ENCODE peak calls at places on chromosomes 11 and 22, in ten cellular contexts. N is cardiac muscle cell, O is GM23248, D is breast epithelium, R is LHCN-M2, P is amniotic stem cell, S is cortex of kidney, C is mucosa of gallbladder, U is neural crest cell, Z is hypothalamus. M is an unnamed sample.

GRCh38 chr11:112771847-112772246 is 189.4 kb upstream of the NCAM1 start:
- DNase-seq in P (no peak), C (no peak), S (no peak), R (no peak), D (no peak), N (no peak), Z (no peak), U (no peak), O (no peak), M (no peak)

GRCh38 chr11:21567628-21568290 is 625.1 kb upstream of the ANO5 start:
- DNase-seq in S (no peak), O (no peak), C (no peak), D (no peak), U (no peak), N (no peak), R (no peak), Z (no peak), P (no peak), M (no peak)

GRCh38 chr11:1006762-1007161 is 29.8 kb downstream of the MUC6 start:
- DNase-seq in N (no peak), R (no peak), C (no peak), O (no peak), D (no peak), U (no peak), S (no peak), Z (peak), P (no peak), M (no peak)

GRCh38 chr11:103596323-103596722 is 440.1 kb upstream of the DDI1 start:
- DNase-seq in N (no peak), R (no peak), P (no peak), O (no peak), Z (no peak), U (no peak), D (no peak), C (no peak), S (no peak), M (no peak)

GRCh38 chr11:19935507-19935906 is 222.9 kb downstream of the NAV2 start:
- DNase-seq in Z (no peak), N (peak), C (no peak), P (peak), S (no peak), U (no peak), D (no peak), R (peak), O (peak), M (no peak)

GRCh38 chr11:73013021-73013420 is 129.1 kb downstream of the FCHSD2 start:
- DNase-seq in R (no peak), Z (no peak), D (no peak), U (no peak), P (no peak), N (no peak), S (no peak), C (no peak), O (no peak), M (no peak)

GRCh38 chr11:57515332-57516060 is at the start of gene SLC43A1:
- DNase-seq in S (no peak), Z (no peak), R (peak), N (peak), P (no peak), U (peak), C (peak), D (no peak), O (peak), M (no peak)

GRCh38 chr22:20420157-20420842 is 17.3 kb downstream of the SCARF2 start:
- DNase-seq in Z (no peak), O (no peak), N (no peak), R (no peak), D (no peak), S (no peak), P (no peak), C (no peak), U (no peak), M (no peak)

GRCh38 chr22:22673628-22674027 is 29.2 kb downstream of the GGTLC2 start:
- DNase-seq in Z (no peak), O (no peak), S (no peak), C (no peak), N (no peak), U (no peak), P (no peak), D (no peak), R (no peak), M (no peak)

GRCh38 chr22:48185071-48185470 is 1422.6 kb downstream of the TBC1D22A start:
- DNase-seq in N (no peak), R (no peak), D (no peak), C (no peak), S (no peak), O (no peak), Z (no peak), U (no peak), P (no peak), M (no peak)

GRCh38 chr11:10302744-10303557 is 1.9 kb upstream of the ADM start:
- DNase-seq in Z (peak), S (peak), U (peak), P (no peak), D (peak), C (peak), N (peak), O (peak), R (peak), M (no peak)

GRCh38 chr11:88250566-88251080 is 75.4 kb upstream of the RAB38 start:
- DNase-seq in O (no peak), D (no peak), U (no peak), P (no peak), S (no peak), C (no peak), Z (no peak), N (no peak), R (no peak), M (no peak)

GRCh38 chr11:120208777-120209176 is 2.1 kb upstream of the OAF start:
- DNase-seq in C (no peak), D (no peak), Z (no peak), U (no peak), P (no peak), O (peak), R (peak), N (no peak), S (no peak), M (peak)

GRCh38 chr11:27183672-27184457 is 143.2 kb downstream of the BBOX1 start:
- DNase-seq in N (peak), P (peak), Z (peak), O (peak), U (peak), C (peak), S (no peak), R (peak), D (no peak), M (peak)

GRCh38 chr11:26234451-26234850 is 97.5 kb upstream of the ANO3 start:
- DNase-seq in C (no peak), O (peak), P (no peak), U (no peak), Z (no peak), R (no peak), N (no peak), D (no peak), S (no peak), M (no peak)

GRCh38 chr22:30803679-30804078 is 109.0 kb downstream of the OSBP2 start:
- DNase-seq in U (no peak), N (no peak), D (no peak), S (no peak), C (no peak), Z (no peak), R (peak), O (no peak), P (no peak), M (no peak)

GRCh38 chr11:121323208-121323607 is 30.6 kb downstream of the SC5D start:
- DNase-seq in U (no peak), O (peak), P (no peak), S (no peak), N (no peak), Z (no peak), D (no peak), C (no peak), R (no peak), M (no peak)

GRCh38 chr11:129613076-129613475 is 202.6 kb upstream of the TMEM45B start:
- DNase-seq in P (no peak), Z (no peak), R (no peak), N (no peak), S (no peak), D (no peak), O (no peak), C (no peak), U (no peak), M (no peak)

GRCh38 chr11:71071736-71072509 is 180.5 kb downstream of the SHANK2 start:
- DNase-seq in S (no peak), P (no peak), D (no peak), Z (no peak), O (no peak), U (no peak), R (no peak), C (no peak), N (no peak), M (no peak)

GRCh38 chr11:8722156-8722555 is 39.6 kb downstream of the RPL27A start:
- DNase-seq in P (no peak), U (no peak), N (no peak), O (no peak), D (no peak), C (no peak), Z (no peak), R (peak), S (no peak), M (no peak)

GRCh38 chr11:85540635-85541034 is 86.5 kb downstream of the DLG2 start:
- DNase-seq in P (no peak), R (no peak), O (peak), D (no peak), U (no peak), C (no peak), N (no peak), S (no peak), Z (no peak), M (no peak)

GRCh38 chr11:45806937-45807791 is 2.2 kb downstream of the SLC35C1 start:
- DNase-seq in D (no peak), Z (no peak), C (no peak), U (no peak), R (no peak), P (no peak), S (no peak), N (no peak), O (no peak), M (no peak)

GRCh38 chr11:102111787-102112653 is 1.8 kb downstream of the YAP1 start:
- DNase-seq in U (no peak), R (peak), P (peak), D (no peak), S (no peak), O (peak), Z (no peak), C (peak), N (peak), M (peak)

GRCh38 chr11:116224154-116224888 is 548.5 kb downstream of the BUD13 start:
- DNase-seq in C (peak), Z (peak), N (peak), O (peak), P (no peak), U (peak), S (no peak), R (peak), D (no peak), M (peak)

GRCh38 chr11:71418643-71419042 is 29.6 kb downstream of the DHCR7 start:
- DNase-seq in R (peak), O (no peak), D (no peak), Z (no peak), N (no peak), S (no peak), P (no peak), U (no peak), C (no peak), M (no peak)

GRCh38 chr11:50192743-50193142 is 160.1 kb downstream of the OR4C45 start:
- DNase-seq in U (no peak), R (no peak), D (no peak), O (no peak), P (no peak), Z (no peak), S (no peak), N (no peak), C (no peak), M (no peak)

GRCh38 chr11:100908746-100909145 is 220.9 kb downstream of the PGR start:
- DNase-seq in D (no peak), R (peak), U (no peak), S (no peak), Z (no peak), C (no peak), P (no peak), O (peak), N (no peak), M (no peak)

GRCh38 chr11:47967577-47968230 is 12.7 kb upstream of the PTPRJ start:
- DNase-seq in P (no peak), U (no peak), O (peak), S (no peak), N (no peak), Z (no peak), R (no peak), C (no peak), D (no peak), M (no peak)

GRCh38 chr22:37632174-37633081 is 7.0 kb upstream of the SH3BP1 start:
- DNase-seq in U (no peak), S (no peak), P (no peak), D (no peak), Z (no peak), R (no peak), C (no peak), O (no peak), N (no peak), M (no peak)

GRCh38 chr11:69711824-69712801 is 8.3 kb upstream of the FGF19 start:
- DNase-seq in Z (no peak), D (no peak), P (no peak), U (no peak), N (no peak), R (no peak), O (no peak), C (no peak), S (no peak), M (no peak)

GRCh38 chr11:46597609-46598219 is 3.9 kb upstream of the AMBRA1 start:
- DNase-seq in U (no peak), N (no peak), C (no peak), P (no peak), S (no peak), Z (no peak), D (no peak), O (peak), R (peak), M (no peak)

GRCh38 chr11:47449541-47449940 is 605 bp upstream of the RAPSN start:
- DNase-seq in U (no peak), O (no peak), C (no peak), N (no peak), Z (no peak), D (no peak), S (no peak), P (no peak), R (no peak), M (no peak)

GRCh38 chr11:110100476-110101240 is 7.5 kb downstream of the ZC3H12C start:
- DNase-seq in U (no peak), P (no peak), O (no peak), Z (no peak), D (no peak), S (no peak), C (no peak), R (no peak), N (no peak), M (no peak)

GRCh38 chr11:70507466-70508230 is 109.3 kb downstream of the CTTN start:
- DNase-seq in C (no peak), Z (no peak), N (no peak), R (no peak), D (no peak), U (no peak), O (no peak), P (no peak), S (no peak), M (no peak)

GRCh38 chr11:100647861-100648260 is 39.2 kb upstream of the ARHGAP42 start:
- DNase-seq in S (no peak), N (no peak), C (no peak), U (no peak), P (no peak), O (no peak), D (no peak), R (no peak), Z (no peak), M (no peak)